ENCODE peak calls at places on chromosomes 3 and 15, in eight cellular contexts. O is activated naive CD4-positive, alpha-beta T cell treated with anti-CD3 and anti-CD28 coated beads, Interleukin-2, amount 10 ng/mL, durations not matched to agents 7 days and 5 days; K is ovary; L is HuH-7; W is HFFc6; D is kidney glomerular epithelial cell; S is activated CD4-positive, alpha-beta T cell treated with anti-CD3 and anti-CD28 coated beads, Interleukin-2, amount 10 ng/mL, durations not matched to agents 7 days and 5 days; N is activated CD8-positive, alpha-beta memory T cell treated with anti-CD3 and anti-CD28 coated beads, Interleukin-2, amount 50 U/mL, for 4 hours. I is an unnamed sample.

GRCh38 chr3:71488391-71488809 is 95.1 kb downstream of the FOXP1 start:
- DNase-seq in O (no peak), K (no peak), L (no peak), W (no peak), D (no peak), S (no peak), N (peak; percentile 46), I (no peak)

GRCh38 chr3:52537165-52537635 is 795 bp downstream of the UQCC5 start:
- DNase-seq in O (no peak), K (no peak), L (no peak), W (no peak), D (no peak), S (no peak), N (no peak), I (no peak)

GRCh38 chr15:66751579-66751978 is 49.5 kb downstream of the SMAD6 start:
- DNase-seq in O (no peak), K (no peak), L (no peak), W (no peak), D (no peak), S (no peak), N (no peak), I (peak; percentile 66)

GRCh38 chr3:149553781-149554451 is 79.4 kb downstream of the TM4SF4 start:
- DNase-seq in O (no peak), K (peak; percentile 74), L (no peak), W (peak; percentile 55), D (no peak), S (no peak), N (no peak), I (no peak)

GRCh38 chr15:51483520-51483919 is 139.1 kb downstream of the DMXL2 start:
- DNase-seq in O (no peak), K (no peak), L (no peak), W (no peak), D (no peak), S (no peak), N (no peak), I (no peak)

GRCh38 chr3:88824646-88825303 is 282.6 kb upstream of the EPHA3 start:
- DNase-seq in O (no peak), K (no peak), L (no peak), W (no peak), D (no peak), S (no peak), N (no peak), I (no peak)

GRCh38 chr3:170603770-170604510 is 18.1 kb upstream of the SLC7A14 start:
- DNase-seq in O (no peak), K (no peak), L (no peak), W (no peak), D (no peak), S (no peak), N (no peak), I (no peak)

GRCh38 chr3:153768559-153769469 is 352.4 kb upstream of the ARHGEF26 start:
- DNase-seq in O (peak; percentile 56), K (peak; percentile 19), L (peak; percentile 28), W (peak; percentile 41), D (peak; percentile 31), S (peak; percentile 57), N (peak; percentile 38), I (peak; percentile 55)

GRCh38 chr15:67103869-67104268 is 38.5 kb downstream of the SMAD3 start:
- DNase-seq in O (peak; percentile 66), K (no peak), L (no peak), W (no peak), D (no peak), S (peak; percentile 53), N (no peak), I (no peak)

GRCh38 chr3:8458711-8459110 is 42.9 kb upstream of the LMCD1 start:
- DNase-seq in O (no peak), K (no peak), L (no peak), W (peak; percentile 61), D (no peak), S (no peak), N (no peak), I (no peak)

GRCh38 chr15:93152951-93153350 is 63.9 kb upstream of the RGMA start:
- DNase-seq in O (no peak), K (peak; percentile 86), L (no peak), W (no peak), D (no peak), S (no peak), N (no peak), I (no peak)

GRCh38 chr3:171790574-171790897 is 19.7 kb downstream of the PLD1 start:
- DNase-seq in O (no peak), K (no peak), L (no peak), W (no peak), D (no peak), S (no peak), N (no peak), I (no peak)

GRCh38 chr3:156488771-156489170 is 66.1 kb downstream of the SSR3 start:
- DNase-seq in O (no peak), K (no peak), L (no peak), W (peak; percentile 53), D (no peak), S (no peak), N (no peak), I (peak; percentile 32)

GRCh38 chr3:127529346-127530188 is 61.0 kb downstream of the TPRA1 start:
- DNase-seq in O (no peak), K (no peak), L (no peak), W (no peak), D (no peak), S (no peak), N (no peak), I (no peak)

GRCh38 chr3:13142552-13143380 is 69.5 kb upstream of the IQSEC1 start:
- DNase-seq in O (peak; percentile 17), K (no peak), L (no peak), W (no peak), D (no peak), S (no peak), N (no peak), I (no peak)

GRCh38 chr3:60948488-60948887 is 302.8 kb downstream of the FHIT start:
- DNase-seq in O (no peak), K (no peak), L (no peak), W (peak; percentile 45), D (no peak), S (no peak), N (no peak), I (no peak)